ENCODE peak calls at places on chromosomes 2 and 18, in six cellular contexts. One of them, this sample, is unnamed.

GRCh38 chr2:134199123-134199522 is 54.7 kb upstream of the MGAT5 start:
- DNase-seq in cardiac muscle cell: no peak
- DNase-seq in Peyer's patch: no peak
- DNase-seq in choroid plexus epithelial cell: no peak
- DNase-seq in Calu3: no peak
- DNase-seq in breast epithelium: no peak
- DNase-seq in this sample: no peak

GRCh38 chr2:69169990-69170389 is 157.0 kb downstream of the ANTXR1 start:
- DNase-seq in breast epithelium: no peak
- DNase-seq in choroid plexus epithelial cell: no peak
- DNase-seq in Calu3: no peak
- DNase-seq in Peyer's patch: no peak
- DNase-seq in cardiac muscle cell: no peak
- DNase-seq in this sample: no peak

GRCh38 chr2:28357055-28357454 is 35.6 kb upstream of the FOSL2 start:
- DNase-seq in choroid plexus epithelial cell: no peak
- DNase-seq in Peyer's patch: no peak
- DNase-seq in cardiac muscle cell: no peak
- DNase-seq in Calu3: no peak
- DNase-seq in breast epithelium: no peak
- DNase-seq in this sample: no peak

GRCh38 chr2:42922790-42923631 is 130.6 kb upstream of the HAAO start:
- DNase-seq in Peyer's patch: no peak
- DNase-seq in choroid plexus epithelial cell: peak
- DNase-seq in breast epithelium: no peak
- DNase-seq in cardiac muscle cell: no peak
- DNase-seq in Calu3: no peak
- DNase-seq in this sample: no peak

GRCh38 chr2:222196159-222196558 is 102.6 kb downstream of the PAX3 start:
- DNase-seq in Peyer's patch: no peak
- DNase-seq in cardiac muscle cell: no peak
- DNase-seq in breast epithelium: no peak
- DNase-seq in choroid plexus epithelial cell: no peak
- DNase-seq in Calu3: no peak
- DNase-seq in this sample: no peak

GRCh38 chr2:222703866-222704265 is 32.4 kb downstream of the MOGAT1 start:
- DNase-seq in cardiac muscle cell: no peak
- DNase-seq in choroid plexus epithelial cell: peak
- DNase-seq in Peyer's patch: no peak
- DNase-seq in breast epithelium: no peak
- DNase-seq in Calu3: no peak
- DNase-seq in this sample: no peak

GRCh38 chr2:200877443-200877842 is 11.4 kb downstream of the PPIL3 start:
- DNase-seq in breast epithelium: no peak
- DNase-seq in cardiac muscle cell: peak
- DNase-seq in Calu3: no peak
- DNase-seq in choroid plexus epithelial cell: no peak
- DNase-seq in Peyer's patch: no peak
- DNase-seq in this sample: no peak

GRCh38 chr2:128252501-128252900 is 66.2 kb downstream of the HS6ST1 start:
- DNase-seq in cardiac muscle cell: no peak
- DNase-seq in choroid plexus epithelial cell: no peak
- DNase-seq in Peyer's patch: no peak
- DNase-seq in Calu3: no peak
- DNase-seq in breast epithelium: no peak
- DNase-seq in this sample: no peak

GRCh38 chr2:157874997-157875719 is 972 bp downstream of the ACVR1 start:
- DNase-seq in cardiac muscle cell: peak
- DNase-seq in Peyer's patch: peak
- DNase-seq in Calu3: peak
- DNase-seq in breast epithelium: no peak
- DNase-seq in choroid plexus epithelial cell: peak
- DNase-seq in this sample: peak

GRCh38 chr2:102286041-102286440 is 25.3 kb upstream of the IL1RL1 start:
- DNase-seq in Calu3: no peak
- DNase-seq in cardiac muscle cell: no peak
- DNase-seq in choroid plexus epithelial cell: no peak
- DNase-seq in breast epithelium: no peak
- DNase-seq in Peyer's patch: no peak
- DNase-seq in this sample: no peak

GRCh38 chr2:173588931-173589369 is 234.3 kb downstream of the CDCA7 start:
- DNase-seq in Calu3: peak
- DNase-seq in choroid plexus epithelial cell: no peak
- DNase-seq in Peyer's patch: no peak
- DNase-seq in cardiac muscle cell: no peak
- DNase-seq in breast epithelium: no peak
- DNase-seq in this sample: no peak

DNA sequence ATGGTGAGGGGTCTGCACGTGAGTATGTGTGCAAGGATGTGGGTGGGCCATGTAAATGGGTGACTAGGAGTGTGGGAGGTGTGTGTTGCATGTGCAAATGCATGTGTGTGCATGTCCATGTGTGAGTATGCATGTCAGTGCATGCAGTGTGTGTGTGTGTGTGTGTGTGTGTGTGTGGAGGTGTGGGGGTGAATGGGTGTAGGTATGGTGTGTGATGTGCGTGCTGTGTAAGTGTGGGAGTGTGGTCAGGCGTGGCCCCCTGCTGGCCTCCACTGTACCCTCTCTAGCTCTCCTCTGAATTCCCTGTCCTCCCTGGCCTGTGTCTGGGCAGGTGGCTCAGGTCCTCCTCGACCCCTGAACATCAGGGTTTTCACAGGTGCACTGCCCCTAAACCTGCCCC is 230.3 kb downstream of the CELF4 start:
- DNase-seq in choroid plexus epithelial cell: peak
- DNase-seq in cardiac muscle cell: no peak
- DNase-seq in breast epithelium: no peak
- DNase-seq in Calu3: peak
- DNase-seq in Peyer's patch: no peak
- DNase-seq in this sample: peak
- TF ChIP-seq CTCF in choroid plexus epithelial cell: peak
- TF ChIP-seq CTCF in cardiac muscle cell: peak
- TF ChIP-seq CTCF in breast epithelium: peak
- TF ChIP-seq CTCF in Calu3: peak
- TF ChIP-seq CTCF in Peyer's patch: no peak
- TF ChIP-seq CTCF in this sample: peak

GRCh38 chr2:180604077-180604476 is 376.3 kb upstream of the UBE2E3 start:
- DNase-seq in choroid plexus epithelial cell: peak
- DNase-seq in cardiac muscle cell: no peak
- DNase-seq in breast epithelium: no peak
- DNase-seq in Calu3: peak
- DNase-seq in Peyer's patch: no peak
- DNase-seq in this sample: peak
- TF ChIP-seq CTCF in choroid plexus epithelial cell: peak
- TF ChIP-seq CTCF in cardiac muscle cell: peak
- TF ChIP-seq CTCF in breast epithelium: no peak
- TF ChIP-seq CTCF in Calu3: peak
- TF ChIP-seq CTCF in Peyer's patch: no peak
- TF ChIP-seq CTCF in this sample: no peak

GRCh38 chr18:9839211-9839610 is 46.6 kb upstream of the TXNDC2 start:
- DNase-seq in breast epithelium: no peak
- DNase-seq in Peyer's patch: no peak
- DNase-seq in choroid plexus epithelial cell: no peak
- DNase-seq in Calu3: no peak
- DNase-seq in cardiac muscle cell: no peak
- DNase-seq in this sample: no peak
- TF ChIP-seq CTCF in breast epithelium: no peak
- TF ChIP-seq CTCF in Peyer's patch: no peak
- TF ChIP-seq CTCF in choroid plexus epithelial cell: no peak
- TF ChIP-seq CTCF in Calu3: no peak
- TF ChIP-seq CTCF in cardiac muscle cell: no peak
- TF ChIP-seq CTCF in this sample: no peak

GRCh38 chr2:21372654-21373053 is 248.9 kb downstream of the TDRD15 start:
- DNase-seq in breast epithelium: no peak
- DNase-seq in Calu3: no peak
- DNase-seq in cardiac muscle cell: peak
- DNase-seq in Peyer's patch: no peak
- DNase-seq in choroid plexus epithelial cell: peak
- DNase-seq in this sample: peak
- TF ChIP-seq CTCF in breast epithelium: no peak
- TF ChIP-seq CTCF in Calu3: no peak
- TF ChIP-seq CTCF in cardiac muscle cell: no peak
- TF ChIP-seq CTCF in Peyer's patch: no peak
- TF ChIP-seq CTCF in choroid plexus epithelial cell: peak
- TF ChIP-seq CTCF in this sample: peak

GRCh38 chr2:37854676-37855282 is 70.3 kb upstream of the RMDN2 start:
- DNase-seq in Calu3: no peak
- DNase-seq in Peyer's patch: no peak
- DNase-seq in choroid plexus epithelial cell: no peak
- DNase-seq in breast epithelium: no peak
- DNase-seq in cardiac muscle cell: no peak
- DNase-seq in this sample: no peak
- TF ChIP-seq CTCF in Calu3: no peak
- TF ChIP-seq CTCF in Peyer's patch: no peak
- TF ChIP-seq CTCF in choroid plexus epithelial cell: no peak
- TF ChIP-seq CTCF in breast epithelium: no peak
- TF ChIP-seq CTCF in cardiac muscle cell: no peak
- TF ChIP-seq CTCF in this sample: no peak

DNA sequence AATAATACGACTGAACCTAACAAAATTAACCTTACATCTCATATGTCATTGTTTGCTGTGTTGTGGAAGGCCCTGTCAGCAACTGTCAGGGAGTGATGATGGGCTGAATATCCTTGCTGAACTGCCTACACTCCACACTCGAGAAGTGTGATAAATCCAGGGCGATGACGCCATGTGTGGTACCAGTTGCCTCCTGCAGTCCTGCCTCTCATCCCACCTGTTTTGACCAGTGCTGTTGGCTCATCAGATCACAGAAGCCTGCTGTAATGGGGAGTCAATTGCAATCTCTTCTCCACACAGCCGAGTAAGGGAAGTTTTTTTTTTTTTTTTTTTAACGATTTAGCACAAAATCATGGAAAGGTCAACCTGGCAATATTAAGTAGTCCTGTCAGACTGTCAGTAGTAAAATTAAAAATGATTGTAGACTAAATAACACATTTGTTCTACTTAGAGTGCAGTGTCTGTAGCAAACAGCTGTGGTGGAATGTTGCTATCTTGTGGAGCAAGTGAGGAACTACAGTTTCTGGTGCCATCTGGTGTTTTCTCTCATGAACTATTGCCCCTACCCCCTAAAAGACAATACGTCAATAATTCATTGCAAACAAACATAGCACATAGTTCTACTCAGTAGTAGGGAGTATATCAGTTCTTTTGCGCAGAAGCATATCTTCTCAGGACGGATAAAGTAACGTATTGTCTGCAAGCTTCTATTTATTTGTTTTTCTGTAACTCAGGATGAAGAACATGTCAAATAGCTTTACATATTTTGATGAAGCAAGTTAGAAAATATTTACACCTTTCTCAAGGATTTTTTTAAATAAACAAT is 347.6 kb downstream of the CTNNA2 start:
- DNase-seq in Calu3: no peak
- DNase-seq in breast epithelium: no peak
- DNase-seq in cardiac muscle cell: peak
- DNase-seq in Peyer's patch: no peak
- DNase-seq in choroid plexus epithelial cell: peak
- DNase-seq in this sample: peak
- TF ChIP-seq CTCF in Calu3: no peak
- TF ChIP-seq CTCF in breast epithelium: no peak
- TF ChIP-seq CTCF in cardiac muscle cell: no peak
- TF ChIP-seq CTCF in Peyer's patch: no peak
- TF ChIP-seq CTCF in choroid plexus epithelial cell: peak
- TF ChIP-seq CTCF in this sample: peak